ENCODE peak calls at places on chromosome 19, in eight cellular contexts. R is foreskin fibroblast; V is pancreas; D is BJ; U is cardiac fibroblast; K is CD8-positive, alpha-beta memory T cell; G is H1; N is hepatocyte. O is an unnamed sample.

GRCh38 chr19:35500611-35501010 is 10.3 kb upstream of the KRTDAP start:
- DNase-seq in V (no peak), N (no peak), U (no peak), D (no peak), R (no peak), G (no peak), K (no peak), O (no peak)

GRCh38 chr19:34082289-34083077 is 89.8 kb upstream of the LSM14A start:
- DNase-seq in U (no peak), K (no peak), D (no peak), G (peak), N (peak), V (no peak), R (no peak), O (no peak)

GRCh38 chr19:14561832-14562351 is 10.0 kb downstream of the NDUFB7 start:
- DNase-seq in R (no peak), V (no peak), U (peak), D (no peak), G (no peak), N (peak), K (peak), O (no peak)

GRCh38 chr19:16896098-16896912 is 7.5 kb downstream of the F2RL3 start:
- DNase-seq in G (no peak), D (no peak), N (peak), R (no peak), K (no peak), U (no peak), V (peak), O (peak)

GRCh38 chr19:16957151-16957662 is 68.4 kb downstream of the F2RL3 start:
- DNase-seq in R (no peak), N (no peak), D (no peak), U (peak), G (no peak), V (no peak), K (no peak), O (no peak)

GRCh38 chr19:19098084-19098702 is 34.4 kb downstream of the SLC25A42 start:
- DNase-seq in V (no peak), D (no peak), R (no peak), G (no peak), U (no peak), N (no peak), K (no peak), O (no peak)

GRCh38 chr19:6828306-6828697 is 55.8 kb downstream of the VAV1 start:
- DNase-seq in R (no peak), V (no peak), G (no peak), N (no peak), K (no peak), U (no peak), D (no peak), O (no peak)

GRCh38 chr19:54114340-54114826 is 1.1 kb downstream of the TFPT start:
- DNase-seq in G (no peak), R (no peak), U (peak), D (no peak), V (no peak), N (peak), K (peak), O (peak)

GRCh38 chr19:19402656-19403372 is 2.7 kb upstream of the GATAD2A start:
- DNase-seq in N (no peak), U (peak), V (no peak), D (no peak), K (no peak), G (no peak), R (no peak), O (no peak)

DNA sequence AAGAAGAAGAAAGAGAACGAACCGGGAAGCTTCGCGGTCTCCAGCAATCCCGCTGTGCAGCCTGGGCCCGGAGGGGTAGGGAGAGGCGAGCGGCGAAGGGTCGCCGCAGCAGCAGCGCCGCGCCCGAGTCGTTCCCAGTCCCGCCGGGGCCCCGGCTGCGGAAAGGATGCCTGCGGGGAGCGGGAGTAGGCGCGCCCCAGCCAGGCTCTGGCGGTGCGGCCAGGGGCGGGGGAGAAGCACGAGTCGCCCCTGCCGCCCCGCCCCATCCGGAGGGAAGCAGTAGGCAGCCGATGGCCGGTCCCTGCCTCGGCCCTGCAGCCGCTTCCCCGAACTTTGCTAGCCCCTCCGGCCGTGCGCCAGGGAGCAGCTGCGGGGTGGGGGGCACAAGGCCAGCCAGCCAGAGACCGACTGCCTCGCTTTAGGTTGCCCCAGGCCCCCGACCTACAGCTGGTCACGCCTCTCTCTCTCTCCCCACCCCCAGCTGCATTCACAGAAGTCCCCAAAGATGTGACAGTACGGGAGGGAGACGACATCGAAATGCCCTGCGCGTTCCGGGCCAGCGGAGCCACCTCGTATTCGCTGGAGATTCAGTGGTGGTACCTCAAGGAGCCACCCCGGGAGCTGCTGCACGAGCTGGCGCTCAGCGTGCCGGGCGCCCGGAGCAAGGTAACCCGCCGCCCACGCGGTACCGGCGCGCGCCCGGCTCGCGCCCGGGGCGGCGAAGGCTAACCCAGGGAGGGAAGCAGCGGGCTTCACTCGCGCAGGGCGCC is 1.1 kb downstream of the VSTM2B start:
- DNase-seq in V (no peak), D (no peak), U (no peak), K (no peak), G (no peak), R (no peak), N (no peak), O (no peak)
- H3K4me3 ChIP-seq in V (no peak), D (no peak), U (no peak), K (no peak), G (peak), R (no peak), N (no peak), O (no peak)

DNA sequence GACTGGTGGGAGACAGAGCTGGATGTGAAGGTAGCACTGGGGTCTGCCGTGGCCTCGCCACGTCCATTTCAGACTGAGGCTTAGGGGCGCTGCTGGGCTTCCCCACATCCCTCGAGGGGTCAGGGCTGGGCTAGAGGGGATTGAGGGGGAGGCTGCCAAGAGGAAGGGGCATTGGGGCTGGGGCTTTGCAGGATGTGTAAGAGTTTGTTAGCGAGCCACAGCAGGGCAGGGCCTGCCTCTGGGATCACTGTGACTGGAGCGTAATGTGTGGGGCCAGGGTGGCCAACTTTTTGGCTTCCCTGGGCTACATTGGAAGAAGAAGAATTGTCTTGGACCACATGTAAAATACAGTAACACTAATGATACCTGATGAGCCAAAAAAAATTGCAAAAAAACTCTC is 14.1 kb downstream of the ARID3A start:
- DNase-seq in V (no peak), U (no peak), K (no peak), G (no peak), N (no peak), R (no peak), D (no peak), O (no peak)
- H3K4me3 ChIP-seq in V (no peak), U (no peak), K (no peak), G (no peak), N (no peak), R (no peak), D (no peak), O (no peak)

GRCh38 chr19:50172726-50173125 is 9.6 kb upstream of the IZUMO2 start:
- DNase-seq in N (no peak), U (no peak), K (no peak), R (no peak), G (no peak), D (no peak), V (no peak), O (no peak)

GRCh38 chr19:50175924-50176323 is 12.8 kb upstream of the IZUMO2 start:
- DNase-seq in U (no peak), K (no peak), G (no peak), R (no peak), D (no peak), N (no peak), V (no peak), O (no peak)

GRCh38 chr19:50174100-50174793 is 11.2 kb upstream of the IZUMO2 start:
- DNase-seq in R (no peak), N (no peak), K (no peak), G (no peak), D (no peak), V (no peak), U (no peak), O (no peak)

GRCh38 chr19:50171752-50172151 is 8.7 kb upstream of the IZUMO2 start:
- DNase-seq in R (no peak), U (no peak), V (no peak), D (no peak), N (no peak), K (no peak), G (no peak), O (no peak)

DNA sequence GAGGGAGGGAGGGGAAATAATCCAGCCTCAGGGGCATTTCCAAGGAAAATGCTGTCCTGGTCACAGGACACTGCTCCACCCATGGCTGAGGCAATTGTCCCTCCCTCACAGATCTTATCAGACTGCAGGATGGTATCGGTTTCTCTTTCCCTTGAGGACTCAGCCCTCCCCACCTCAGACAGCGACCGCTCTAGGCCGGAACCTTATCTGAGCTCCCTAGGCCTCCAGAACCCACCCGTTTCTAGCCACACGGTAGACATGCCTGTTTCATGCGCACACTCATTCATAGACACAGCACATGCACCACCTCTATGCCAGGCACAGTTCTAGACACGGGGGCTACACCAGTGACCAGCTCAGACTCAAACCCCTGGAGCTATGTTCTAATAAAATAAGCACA is 10.1 kb upstream of the IZUMO2 start:
- DNase-seq in K (no peak), N (peak), D (no peak), R (no peak), G (no peak), U (no peak), V (no peak), O (peak)
- H3K4me3 ChIP-seq in K (no peak), N (no peak), D (no peak), R (no peak), G (no peak), U (no peak), V (no peak), O (no peak)

GRCh38 chr19:13082192-13083007 is 20.3 kb downstream of the LYL1 start:
- DNase-seq in R (no peak), D (no peak), U (peak), G (no peak), N (peak), V (no peak), K (no peak), O (no peak)
- H3K4me3 ChIP-seq in R (no peak), D (no peak), U (no peak), G (no peak), N (no peak), V (no peak), K (no peak), O (no peak)

GRCh38 chr19:47019431-47020041 is at the start of gene NPAS1:
- DNase-seq in V (no peak), D (no peak), U (no peak), K (no peak), R (no peak), N (peak), G (no peak), O (no peak)
- H3K4me3 ChIP-seq in V (no peak), D (peak), U (peak), K (no peak), R (peak), N (no peak), G (peak), O (no peak)

DNA sequence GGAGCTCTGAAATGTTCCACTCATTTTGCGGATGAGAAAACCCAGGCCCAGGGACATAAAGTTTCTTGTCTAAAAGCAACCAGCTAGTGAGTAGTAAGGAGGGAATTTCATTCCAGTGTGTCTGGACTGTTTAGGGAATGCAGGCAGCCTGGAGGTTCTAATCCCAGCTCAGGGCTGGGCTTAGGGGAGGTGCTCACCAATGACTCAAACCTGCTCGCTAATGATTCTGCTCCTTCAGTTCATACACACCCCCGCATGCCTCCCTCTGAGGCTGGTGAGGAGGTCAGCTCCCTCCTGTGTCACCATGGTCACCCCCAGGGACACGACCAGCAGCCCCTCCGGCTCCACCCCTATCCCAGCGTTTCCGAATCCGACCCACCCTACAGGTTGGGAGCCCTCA is 34.6 kb downstream of the CYP4F2 start:
- DNase-seq in R (no peak), G (no peak), V (no peak), U (no peak), N (no peak), D (no peak), K (no peak), O (no peak)
- H3K4me3 ChIP-seq in R (no peak), G (no peak), V (no peak), U (no peak), N (no peak), D (no peak), K (no peak), O (no peak)

GRCh38 chr19:4559569-4559968 is at the start of gene SEMA6B:
- DNase-seq in R (peak), N (peak), U (peak), G (no peak), D (no peak), V (no peak), K (no peak), O (no peak)

GRCh38 chr19:4556574-4557185 is 2.8 kb downstream of the SEMA6B start:
- DNase-seq in G (no peak), V (no peak), N (peak), R (no peak), K (no peak), D (no peak), U (peak), O (peak)

GRCh38 chr19:4557186-4557970 is 2.1 kb downstream of the SEMA6B start:
- DNase-seq in V (no peak), K (no peak), G (no peak), R (no peak), U (no peak), N (peak), D (no peak), O (no peak)

GRCh38 chr19:4555657-4556561 is 3.6 kb downstream of the SEMA6B start:
- DNase-seq in V (no peak), U (no peak), K (no peak), R (no peak), D (no peak), G (no peak), N (peak), O (no peak)

DNA sequence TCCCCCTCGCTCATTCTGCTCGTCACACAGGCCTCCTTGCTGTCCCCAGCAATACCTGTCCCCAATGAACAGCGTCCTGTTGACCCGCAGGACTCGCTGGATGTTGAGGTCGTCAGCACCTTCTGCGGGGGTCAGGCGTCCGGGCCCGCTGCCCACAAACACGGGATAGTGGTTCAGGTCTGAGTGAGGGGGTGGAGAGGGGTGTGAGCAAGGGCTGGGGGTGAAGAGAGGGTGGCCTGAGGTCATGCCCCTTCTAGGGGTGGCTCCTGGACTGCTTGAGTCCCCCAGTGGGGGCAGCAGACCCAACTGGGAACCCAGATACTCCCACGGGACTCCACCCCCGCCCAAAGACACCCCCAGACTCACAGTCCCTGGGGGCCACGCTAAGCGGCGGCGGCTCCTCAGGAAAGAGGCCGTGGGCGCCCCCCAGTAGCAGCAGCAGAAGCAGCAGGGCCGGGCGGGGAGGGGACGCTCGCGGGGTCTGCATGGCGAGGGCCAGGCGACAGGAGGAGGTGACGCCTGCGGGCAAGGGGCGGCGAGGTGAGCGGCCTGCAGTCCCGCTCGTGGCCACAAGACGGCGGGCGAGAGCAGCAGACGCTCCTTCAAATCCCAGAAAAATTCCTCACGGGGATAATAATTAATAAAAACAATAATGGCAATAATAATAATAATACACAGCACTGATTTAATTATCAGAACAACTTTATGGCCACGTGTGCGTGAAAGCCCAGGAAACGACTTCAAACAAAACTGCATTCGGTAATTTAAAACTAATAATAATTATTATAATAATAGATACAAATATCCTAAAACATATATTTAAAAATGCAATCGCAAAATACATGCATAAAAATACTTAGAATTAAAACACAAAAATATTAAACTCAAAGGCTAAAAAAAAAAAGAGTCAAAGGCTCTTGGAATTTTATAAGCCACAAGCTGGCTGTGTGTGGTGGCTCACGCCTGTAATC is 1.2 kb downstream of the SEMA6B start:
- DNase-seq in N (peak), R (no peak), G (no peak), V (no peak), U (peak), D (no peak), K (no peak), O (no peak)
- H3K4me3 ChIP-seq in N (no peak), R (no peak), G (no peak), V (no peak), U (peak), D (no peak), K (no peak), O (no peak)

DNA sequence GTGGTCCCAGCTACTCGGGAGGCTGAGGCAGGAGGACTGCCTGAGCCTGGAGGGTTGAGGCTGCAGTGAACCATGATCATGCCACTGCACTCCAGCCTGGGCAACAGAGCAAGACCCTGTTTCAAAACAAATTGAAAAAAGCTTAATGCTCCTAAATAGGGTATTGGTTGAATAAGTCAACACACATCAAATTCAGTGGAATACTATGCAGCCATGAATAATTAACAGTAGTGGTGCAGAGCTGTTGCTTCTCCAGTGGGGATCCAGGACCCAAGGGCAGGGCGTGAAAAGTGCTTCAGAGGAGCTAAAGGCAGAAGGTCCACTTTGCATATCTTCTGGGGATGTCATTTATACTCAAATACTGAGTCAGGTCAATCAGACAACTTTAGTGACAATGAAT is 18.2 kb downstream of the SIGLEC8 start:
- DNase-seq in G (no peak), U (no peak), V (no peak), R (no peak), D (no peak), N (no peak), K (no peak), O (no peak)
- H3K4me3 ChIP-seq in G (no peak), U (no peak), V (no peak), R (no peak), D (no peak), N (no peak), K (no peak), O (no peak)

GRCh38 chr19:41327076-41327475 is 17.1 kb downstream of the CCDC97 start:
- DNase-seq in D (no peak), K (no peak), V (no peak), R (no peak), N (no peak), G (no peak), U (no peak), O (no peak)

GRCh38 chr19:41327499-41328156 is 17.7 kb downstream of the CCDC97 start:
- DNase-seq in R (no peak), D (no peak), N (no peak), U (no peak), V (peak), G (no peak), K (peak), O (peak)

GRCh38 chr19:41324921-41325639 is 15.1 kb downstream of the CCDC97 start:
- DNase-seq in K (no peak), N (peak), G (peak), U (peak), R (peak), V (peak), D (no peak), O (peak)

GRCh38 chr19:41325640-41325946 is 15.6 kb downstream of the CCDC97 start:
- DNase-seq in G (no peak), V (no peak), D (no peak), K (no peak), N (no peak), U (no peak), R (no peak), O (no peak)

DNA sequence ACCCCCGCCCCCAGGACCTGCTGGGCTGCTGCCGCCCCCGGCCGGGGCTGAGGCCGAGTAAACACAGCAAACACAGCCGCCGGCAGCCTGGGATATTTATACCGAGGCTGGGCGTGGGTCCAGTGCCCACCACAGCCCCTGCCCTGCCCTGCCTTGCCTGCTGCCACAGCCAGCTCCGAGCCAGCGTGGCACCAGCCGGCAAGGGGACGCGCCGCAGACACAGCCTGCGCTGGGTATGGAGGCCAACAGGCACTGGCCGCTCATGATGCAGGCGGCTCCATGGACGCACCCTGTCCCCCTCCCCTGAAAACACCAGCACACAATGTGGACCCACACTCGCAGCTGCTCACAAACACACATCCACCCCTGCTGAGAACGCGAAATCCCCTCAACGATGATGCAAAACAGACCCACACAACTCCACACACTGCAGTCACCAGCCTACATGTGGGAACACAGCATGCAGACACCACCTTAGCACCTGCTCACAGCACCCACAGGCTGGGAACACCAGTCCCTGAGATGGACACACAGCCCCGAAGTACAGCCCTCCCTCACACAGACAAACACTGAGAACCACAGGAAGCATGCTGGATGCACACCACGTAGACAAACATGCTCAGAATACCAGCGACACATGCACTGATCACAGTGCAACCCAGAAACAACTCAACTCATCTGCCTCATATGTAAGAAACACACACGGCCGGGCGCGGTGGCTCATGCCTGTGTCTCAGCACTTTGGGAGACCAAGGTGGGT is 16.2 kb downstream of the CCDC97 start:
- DNase-seq in U (no peak), V (peak), R (peak), D (peak), G (no peak), N (peak), K (no peak), O (no peak)
- H3K4me3 ChIP-seq in U (no peak), V (no peak), R (peak), D (no peak), G (peak), N (peak), K (no peak), O (no peak)